ENCODE peak calls at places on chromosomes 2 and 18, in four cellular contexts. P, E, A and C are unnamed samples. For H3K4me1, the result is how much of the 10 kb centered on the place peaks cover.

GRCh38 chr2:118980573-118980972 is 38.6 kb downstream of the MARCO start:
- DNase-seq in E (no peak), A (no peak), P (no peak), C (no peak)

GRCh38 chr2:179440642-179441251 is 176.1 kb upstream of the SESTD1 start:
- DNase-seq in E (no peak), P (peak), A (no peak), C (peak)

GRCh38 chr2:60445684-60446184 is 107.7 kb downstream of the BCL11A start:
- DNase-seq in A (no peak), P (no peak), E (no peak), C (no peak)

GRCh38 chr18:34357944-34358580 is 133.3 kb upstream of the NOL4 start:
- DNase-seq in E (no peak), A (no peak), P (no peak), C (no peak)

GRCh38 chr18:73715228-73715670 is 432.4 kb downstream of the FBXO15 start:
- DNase-seq in E (no peak), A (no peak), P (no peak), C (no peak)

GRCh38 chr2:11419781-11420180 is 46.2 kb downstream of the E2F6 start:
- DNase-seq in E (no peak), P (no peak), A (no peak), C (no peak)

GRCh38 chr2:119119999-119120710 is 38.4 kb downstream of the C1QL2 start:
- DNase-seq in P (no peak), E (no peak), A (peak), C (no peak)

GRCh38 chr2:239202343-239202742 is 198.5 kb downstream of the HDAC4 start:
- DNase-seq in E (no peak), P (no peak), A (peak), C (no peak)

GRCh38 chr2:201430839-201431238 is 20.4 kb downstream of the TRAK2 start:
- DNase-seq in A (no peak), E (no peak), P (no peak), C (no peak)

GRCh38 chr2:145751155-145751554 is 1231.2 kb upstream of the ZEB2 start:
- DNase-seq in E (no peak), A (no peak), P (no peak), C (no peak)

GRCh38 chr2:20172273-20173052 is 52.5 kb downstream of the SDC1 start:
- DNase-seq in P (no peak), A (no peak), E (no peak), C (no peak)

GRCh38 chr2:166351319-166351718 is 24.4 kb downstream of the SCN9A start:
- DNase-seq in E (no peak), P (no peak), A (no peak), C (no peak)

GRCh38 chr2:23791030-23791429 is 135.9 kb downstream of the ATAD2B start:
- DNase-seq in A (no peak), E (no peak), P (no peak), C (no peak)

GRCh38 chr2:10423400-10423774 is 24.7 kb downstream of the ODC1 start:
- DNase-seq in E (no peak), A (no peak), P (no peak), C (no peak)

DNA sequence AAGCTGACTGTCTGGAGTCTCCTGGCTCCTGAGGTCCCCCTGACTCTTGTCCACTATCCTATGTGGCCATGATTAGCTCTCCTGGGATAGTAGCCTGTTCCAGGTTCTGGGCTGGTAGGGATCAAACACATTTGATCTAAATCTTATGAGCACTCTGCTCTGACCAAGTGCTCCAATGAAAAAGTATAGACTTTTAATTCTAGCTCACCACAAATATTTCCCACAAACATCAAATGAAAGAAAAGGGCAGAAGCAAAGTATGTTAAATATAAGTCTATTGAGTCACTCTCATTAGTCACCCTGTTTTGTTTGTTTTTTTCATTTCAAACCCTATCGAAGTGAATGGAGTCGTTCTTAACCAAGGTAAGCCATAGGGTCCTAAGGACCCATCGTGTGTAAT is 39.7 kb upstream of the NEDD4L start:
- DNase-seq in A (no peak), E (no peak), P (no peak), C (no peak)
- H3K27ac ChIP-seq in A (no peak), E (no peak), P (no peak), C (no peak)

GRCh38 chr18:48930926-48931325 is 19.8 kb downstream of the SMAD7 start:
- DNase-seq in A (no peak), P (no peak), E (no peak), C (no peak)
- H3K4me1 ChIP-seq in A (half or more), P (under half), E (half or more), C (half or more)

DNA sequence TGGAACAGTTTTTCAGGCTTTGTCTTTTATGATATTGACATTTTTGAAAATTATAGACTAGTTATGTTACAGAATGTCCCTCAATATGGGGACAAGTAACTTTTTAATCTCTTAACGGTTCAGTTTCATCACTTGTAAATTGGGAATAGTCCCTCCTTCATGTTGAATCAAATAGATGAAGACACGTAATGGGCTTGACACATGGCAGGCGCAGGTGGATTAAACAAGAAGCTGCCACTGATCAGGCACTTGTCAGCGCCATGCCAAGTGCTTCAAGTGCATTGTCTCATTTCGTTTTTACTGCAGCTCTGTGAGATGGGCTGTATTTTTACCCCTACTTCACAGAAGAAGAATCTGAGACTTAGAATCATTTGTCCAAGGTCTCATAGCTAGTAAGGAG is 9.5 kb upstream of the SMAD4 start:
- DNase-seq in P (no peak), E (no peak), A (no peak), C (no peak)
- H3K27ac ChIP-seq in P (no peak), E (no peak), A (no peak), C (no peak)

GRCh38 chr2:101748000-101748399 is 50.5 kb downstream of the MAP4K4 start:
- DNase-seq in P (no peak), A (no peak), E (no peak), C (no peak)
- H3K4me1 ChIP-seq in P (under half), A (under half), E (under half), C (under half)

DNA sequence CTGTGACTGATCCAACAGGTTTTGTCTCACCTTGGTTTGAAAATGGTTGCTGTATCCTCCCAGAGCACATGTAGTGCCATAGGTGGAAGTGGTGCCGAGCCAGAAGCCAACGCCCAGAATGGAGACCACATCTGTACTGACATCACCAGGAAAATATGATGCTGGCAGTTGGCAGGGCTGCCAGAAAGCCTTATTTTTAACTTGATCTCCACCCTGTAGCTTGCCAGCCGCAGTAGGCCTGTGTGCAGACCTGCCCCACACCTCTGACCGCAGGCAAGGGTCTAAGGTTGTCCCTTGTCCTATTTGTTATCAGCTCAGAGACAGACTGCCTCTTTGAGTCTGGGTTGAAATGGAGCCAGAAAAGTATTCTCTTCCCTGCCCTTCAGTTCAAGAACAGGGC is 123.5 kb upstream of the EML6 start:
- DNase-seq in P (no peak), E (peak), A (no peak), C (no peak)
- H3K27ac ChIP-seq in P (no peak), E (peak), A (no peak), C (no peak)

DNA sequence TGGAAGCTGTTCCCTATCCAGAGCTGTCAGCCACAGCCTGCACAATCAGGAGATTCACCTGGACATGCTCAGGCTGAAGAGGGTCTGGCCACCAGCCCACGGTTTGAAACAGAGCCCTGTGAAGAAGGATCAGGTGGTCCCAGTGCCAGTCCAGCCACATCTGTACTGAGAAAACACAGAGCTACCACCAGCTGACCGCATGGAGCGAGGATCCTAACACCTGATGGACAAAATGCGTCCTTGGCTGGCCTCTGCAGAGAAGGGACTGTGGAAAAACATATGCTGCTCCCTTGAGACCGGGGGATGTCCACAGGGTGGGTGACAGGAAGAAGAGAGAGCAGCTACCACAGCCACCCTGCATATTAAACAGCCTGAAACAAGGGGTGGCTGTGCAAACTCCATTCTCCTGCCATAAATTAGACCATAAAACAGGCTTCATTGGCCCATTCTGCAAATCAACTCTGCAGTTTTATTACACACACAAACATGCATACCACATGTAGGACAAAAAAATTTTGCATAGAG is 137.3 kb downstream of the BCL2 start:
- DNase-seq in E (peak), A (no peak), P (no peak), C (no peak)
- H3K4me1 ChIP-seq in E (under half), A (under half), P (under half), C (under half)